ENCODE peak calls at places on chromosomes 4 and X, in ten cellular contexts. N is bronchial epithelial cell; P is heart right ventricle; L is activated CD8-positive, alpha-beta T cell treated with anti-CD3 and anti-CD28 coated beads for 36 hours; E is fibroblast of pulmonary artery; D is tibial nerve; M is OCI-LY7; F is lower leg skin; K is PC-3; V is hepatocyte. W is an unnamed sample.

GRCh38 chrX:49753691-49754090 is 57.9 kb upstream of the PAGE1 start:
- DNase-seq in N (no peak), P (no peak), L (no peak), E (no peak), D (no peak), M (no peak), F (no peak), K (no peak), V (no peak), W (no peak)

GRCh38 chr4:99300934-99301333 is 10.1 kb upstream of the ADH1A start:
- DNase-seq in N (peak; percentile 68), P (peak; percentile 85), L (no peak), E (peak; percentile 99), D (peak; percentile 94), M (no peak), F (peak; percentile 96), K (peak; percentile 36), V (peak; percentile 77), W (no peak)

GRCh38 chrX:129996120-129996519 is 13.7 kb downstream of the BCORL1 start:
- DNase-seq in N (peak; percentile 25), P (peak; percentile 8), L (no peak), E (peak; percentile 48), D (no peak), M (no peak), F (no peak), K (peak; percentile 61), V (no peak), W (no peak)

GRCh38 chrX:103919336-103919682 is 43.1 kb upstream of the TMSB15B start:
- DNase-seq in N (peak; percentile 40), P (no peak), L (no peak), E (peak; percentile 43), D (peak; percentile 7), M (peak; percentile 73), F (no peak), K (peak; percentile 58), V (peak; percentile 34), W (no peak)

GRCh38 chr4:19002170-19002569 is 980.6 kb upstream of the LCORL start:
- DNase-seq in N (no peak), P (no peak), L (no peak), E (no peak), D (no peak), M (no peak), F (no peak), K (no peak), V (no peak), W (no peak)

GRCh38 chrX:93875621-93876282 is 201.7 kb downstream of the FAM133A start:
- DNase-seq in N (peak; percentile 0), P (no peak), L (no peak), E (no peak), D (no peak), M (no peak), F (no peak), K (peak; percentile 47), V (peak; percentile 18), W (no peak)

GRCh38 chr4:161920304-161921052 is 243.3 kb downstream of the FSTL5 start:
- DNase-seq in N (no peak), P (no peak), L (no peak), E (no peak), D (no peak), M (no peak), F (no peak), K (no peak), V (no peak), W (no peak)

GRCh38 chr4:112340048-112340447 is 42.9 kb downstream of the ALPK1 start:
- DNase-seq in N (no peak), P (no peak), L (no peak), E (no peak), D (no peak), M (no peak), F (no peak), K (no peak), V (no peak), W (no peak)

GRCh38 chr4:144754562-144755410 is 108.8 kb downstream of the HHIP start:
- DNase-seq in N (peak; percentile 47), P (no peak), L (no peak), E (peak; percentile 73), D (no peak), M (no peak), F (no peak), K (peak; percentile 50), V (no peak), W (no peak)

GRCh38 chr4:138500869-138501268 is 258.7 kb upstream of the SLC7A11 start:
- DNase-seq in N (no peak), P (no peak), L (no peak), E (no peak), D (no peak), M (no peak), F (no peak), K (no peak), V (no peak), W (no peak)

GRCh38 chr4:138492178-138492577 is 250.0 kb upstream of the SLC7A11 start:
- DNase-seq in N (no peak), P (no peak), L (no peak), E (no peak), D (no peak), M (no peak), F (no peak), K (no peak), V (no peak), W (no peak)

GRCh38 chr4:138499627-138500026 is 257.5 kb upstream of the SLC7A11 start:
- DNase-seq in N (no peak), P (no peak), L (no peak), E (no peak), D (no peak), M (no peak), F (no peak), K (no peak), V (no peak), W (no peak)

DNA sequence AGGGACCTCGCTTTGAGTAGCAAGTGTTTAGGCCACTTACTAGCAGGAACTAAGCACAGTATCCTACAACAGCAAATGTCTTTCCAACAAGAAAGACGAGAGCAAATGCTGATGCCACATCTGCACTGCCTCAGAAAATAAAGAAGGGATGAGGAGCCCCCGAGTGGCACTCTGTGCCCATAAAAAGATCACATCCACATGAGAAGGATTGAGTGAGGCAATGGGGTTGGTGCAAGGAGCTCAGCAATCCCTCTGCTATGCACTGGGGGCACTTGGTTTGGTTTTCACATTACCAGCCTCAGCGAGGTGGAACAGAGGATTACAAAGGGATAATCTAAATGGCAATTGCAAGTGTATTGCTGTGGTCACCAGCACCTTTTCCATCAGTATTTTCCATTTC is 252.8 kb upstream of the SLC7A11 start:
- DNase-seq in N (peak; percentile 23), P (no peak), L (no peak), E (peak; percentile 67), D (no peak), M (no peak), F (no peak), K (peak; percentile 48), V (no peak), W (no peak)
- TF ChIP-seq CTCF in N (peak; percentile 31), P (no peak), L (no peak), E (peak; percentile 42), D (no peak), M (no peak), F (no peak), K (peak; percentile 51), V (peak; percentile 3), W (no peak)

GRCh38 chr4:126223784-126224407 is 909.1 kb downstream of the FAT4 start:
- DNase-seq in N (peak; percentile 51), P (no peak), L (no peak), E (peak; percentile 45), D (no peak), M (no peak), F (no peak), K (peak; percentile 27), V (peak; percentile 14), W (no peak)
- TF ChIP-seq CTCF in N (peak; percentile 43), P (peak; percentile 59), L (peak; percentile 46), E (peak; percentile 81), D (peak; percentile 31), M (peak; percentile 75), F (no peak), K (peak; percentile 57), V (peak; percentile 49), W (peak; percentile 30)

GRCh38 chr4:80202190-80202711 is 4.9 kb downstream of the PRDM8 start:
- DNase-seq in N (peak; percentile 46), P (peak; percentile 81), L (peak; percentile 77), E (peak; percentile 73), D (peak; percentile 78), M (peak; percentile 23), F (peak; percentile 96), K (peak; percentile 32), V (peak; percentile 86), W (peak; percentile 17)
- TF ChIP-seq CTCF in N (peak; percentile 79), P (peak; percentile 91), L (peak; percentile 77), E (peak; percentile 34), D (peak; percentile 90), M (peak; percentile 68), F (no peak), K (peak; percentile 54), V (peak; percentile 83), W (peak; percentile 81)

GRCh38 chr4:1031956-1032795 is 20.8 kb downstream of the FGFRL1 start:
- DNase-seq in N (no peak), P (no peak), L (no peak), E (no peak), D (no peak), M (no peak), F (no peak), K (peak; percentile 34), V (no peak), W (no peak)
- TF ChIP-seq CTCF in N (peak; percentile 54), P (no peak), L (no peak), E (no peak), D (no peak), M (peak; percentile 27), F (no peak), K (peak; percentile 39), V (no peak), W (no peak)

GRCh38 chr4:73317092-73317491 is 58.5 kb upstream of the ANKRD17 start:
- DNase-seq in N (no peak), P (no peak), L (no peak), E (no peak), D (no peak), M (no peak), F (no peak), K (no peak), V (no peak), W (no peak)
- TF ChIP-seq CTCF in N (no peak), P (no peak), L (no peak), E (no peak), D (no peak), M (no peak), F (no peak), K (no peak), V (no peak), W (no peak)

GRCh38 chrX:101260435-101260834 is 30.7 kb downstream of the TAF7L start:
- DNase-seq in N (peak; percentile 1), P (no peak), L (no peak), E (peak; percentile 9), D (no peak), M (peak; percentile 40), F (no peak), K (peak; percentile 5), V (peak; percentile 8), W (no peak)
- TF ChIP-seq CTCF in N (peak; percentile 19), P (no peak), L (no peak), E (peak; percentile 19), D (no peak), M (peak; percentile 72), F (no peak), K (peak; percentile 54), V (peak; percentile 14), W (peak; percentile 34)

DNA sequence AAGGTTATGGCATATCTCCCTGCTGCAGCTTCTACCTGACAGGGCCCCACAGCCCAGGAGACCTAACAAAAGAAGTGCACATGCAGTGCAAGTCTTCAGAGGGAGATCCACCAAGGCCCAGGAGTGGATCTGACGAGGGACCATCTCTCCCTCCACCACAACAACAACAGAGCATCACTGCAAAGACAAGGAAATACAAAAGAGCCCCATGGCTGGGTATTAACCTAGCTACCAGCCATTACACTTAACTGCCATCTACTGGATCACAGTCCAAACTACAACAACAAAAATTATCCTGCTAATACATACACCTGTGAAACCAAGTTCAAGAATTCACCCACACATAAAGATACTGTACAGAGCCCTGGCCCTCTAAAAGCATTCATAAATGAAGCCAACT is 280.2 kb upstream of the SLC7A11 start:
- DNase-seq in N (peak; percentile 51), P (no peak), L (no peak), E (peak; percentile 51), D (no peak), M (peak; percentile 38), F (no peak), K (peak; percentile 61), V (peak; percentile 15), W (no peak)
- TF ChIP-seq CTCF in N (peak; percentile 74), P (peak; percentile 15), L (no peak), E (peak; percentile 59), D (no peak), M (peak; percentile 75), F (no peak), K (peak; percentile 65), V (peak; percentile 35), W (peak; percentile 27)

W was measured in esophagus squamous epithelium.